ENCODE peak calls at places on chromosome 20, in nine cellular contexts. U, C, E, Q, W, X, F, D and P are unnamed samples.

GRCh38 chr20:63071541-63072181 is 64.9 kb upstream of the BHLHE23 start:
- DNase-seq in U (no peak), C (peak; percentile 82), E (peak; percentile 48), Q (no peak), W (peak; percentile 11), X (no peak), F (peak; percentile 63), D (peak; percentile 84), P (no peak)

GRCh38 chr20:34546751-34547181 is 11.8 kb upstream of the MAP1LC3A start:
- DNase-seq in U (no peak), C (no peak), E (no peak), Q (no peak), W (no peak), X (no peak), F (no peak), D (no peak), P (no peak)

GRCh38 chr20:6976096-6976495 is 208.6 kb downstream of the BMP2 start:
- DNase-seq in U (no peak), C (no peak), E (no peak), Q (no peak), W (peak; percentile 52), X (no peak), F (peak; percentile 19), D (no peak), P (no peak)

GRCh38 chr20:13024581-13024980 is 15.8 kb downstream of the SPTLC3 start:
- DNase-seq in U (no peak), C (no peak), E (no peak), Q (no peak), W (no peak), X (no peak), F (no peak), D (no peak), P (no peak)

GRCh38 chr20:40763646-40764295 is 74.7 kb upstream of the MAFB start:
- DNase-seq in U (no peak), C (no peak), E (peak; percentile 93), Q (peak; percentile 38), W (peak; percentile 54), X (no peak), F (no peak), D (no peak), P (no peak)

GRCh38 chr20:48180039-48180438 is 394.8 kb upstream of the SULF2 start:
- DNase-seq in U (no peak), C (no peak), E (no peak), Q (peak; percentile 6), W (no peak), X (no peak), F (peak; percentile 93), D (no peak), P (no peak)

GRCh38 chr20:11332376-11332775 is 585.3 kb upstream of the BTBD3 start:
- DNase-seq in U (no peak), C (no peak), E (no peak), Q (no peak), W (no peak), X (no peak), F (no peak), D (no peak), P (no peak)

GRCh38 chr20:31856516-31856915 is 11.1 kb upstream of the FOXS1 start:
- DNase-seq in U (no peak), C (no peak), E (peak; percentile 41), Q (no peak), W (no peak), X (no peak), F (no peak), D (no peak), P (no peak)

GRCh38 chr20:41011551-41012067 is 17.0 kb upstream of the TOP1 start:
- DNase-seq in U (no peak), C (no peak), E (no peak), Q (no peak), W (no peak), X (no peak), F (no peak), D (no peak), P (no peak)

GRCh38 chr20:46261456-46262253 is 46.6 kb downstream of the CDH22 start:
- DNase-seq in U (no peak), C (no peak), E (no peak), Q (no peak), W (no peak), X (no peak), F (no peak), D (no peak), P (no peak)

DNA sequence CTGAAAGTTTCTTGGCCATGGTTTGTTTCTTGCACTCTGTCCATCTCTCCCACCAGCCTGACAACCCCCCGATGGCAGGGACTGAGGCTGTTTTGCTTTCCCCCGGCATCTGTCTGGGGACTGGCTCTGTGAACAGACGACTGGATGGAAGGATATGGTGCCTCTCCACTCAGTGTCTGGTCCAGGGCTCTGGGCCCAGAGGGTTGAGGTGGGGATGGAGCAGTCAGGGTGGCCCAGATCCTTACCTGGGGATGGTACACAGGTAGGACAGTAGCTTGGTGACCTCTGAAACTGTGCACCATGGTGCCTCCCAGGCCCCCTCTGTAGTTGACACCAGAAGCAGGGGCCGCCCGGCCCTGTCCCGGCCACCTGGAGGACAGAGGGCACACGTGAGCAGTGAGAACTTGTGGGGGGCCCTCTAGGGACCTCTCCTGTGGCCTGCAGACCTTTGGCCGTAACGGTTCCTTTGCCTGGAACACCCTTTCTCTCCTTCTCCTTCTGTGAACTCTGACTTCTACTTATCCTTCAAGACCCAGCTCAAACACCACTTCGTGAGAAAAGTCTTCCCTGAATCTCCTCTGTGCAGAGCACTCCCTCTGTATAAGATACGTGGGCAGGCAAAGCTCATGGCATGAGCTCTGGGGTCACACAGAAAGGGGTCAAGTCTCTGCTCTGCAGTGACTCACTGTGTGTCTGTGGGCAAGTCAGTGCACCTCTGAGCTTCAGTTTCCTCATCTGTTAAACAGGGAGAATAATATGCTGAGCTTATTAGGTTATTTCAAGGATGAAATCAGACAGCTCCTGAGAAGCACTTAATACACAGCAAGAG is 29.4 kb downstream of the KIAA1755 start:
- DNase-seq in U (no peak), C (no peak), E (no peak), Q (no peak), W (no peak), X (no peak), F (no peak), D (no peak), P (no peak)
- H3K27ac ChIP-seq in U (no peak overlapping the region), C (no peak overlapping the region), E (no peak overlapping the region), Q (no peak overlapping the region), W (no peak overlapping the region), X (no peak overlapping the region), F (no peak overlapping the region), D (no peak overlapping the region), P (no peak overlapping the region)

DNA sequence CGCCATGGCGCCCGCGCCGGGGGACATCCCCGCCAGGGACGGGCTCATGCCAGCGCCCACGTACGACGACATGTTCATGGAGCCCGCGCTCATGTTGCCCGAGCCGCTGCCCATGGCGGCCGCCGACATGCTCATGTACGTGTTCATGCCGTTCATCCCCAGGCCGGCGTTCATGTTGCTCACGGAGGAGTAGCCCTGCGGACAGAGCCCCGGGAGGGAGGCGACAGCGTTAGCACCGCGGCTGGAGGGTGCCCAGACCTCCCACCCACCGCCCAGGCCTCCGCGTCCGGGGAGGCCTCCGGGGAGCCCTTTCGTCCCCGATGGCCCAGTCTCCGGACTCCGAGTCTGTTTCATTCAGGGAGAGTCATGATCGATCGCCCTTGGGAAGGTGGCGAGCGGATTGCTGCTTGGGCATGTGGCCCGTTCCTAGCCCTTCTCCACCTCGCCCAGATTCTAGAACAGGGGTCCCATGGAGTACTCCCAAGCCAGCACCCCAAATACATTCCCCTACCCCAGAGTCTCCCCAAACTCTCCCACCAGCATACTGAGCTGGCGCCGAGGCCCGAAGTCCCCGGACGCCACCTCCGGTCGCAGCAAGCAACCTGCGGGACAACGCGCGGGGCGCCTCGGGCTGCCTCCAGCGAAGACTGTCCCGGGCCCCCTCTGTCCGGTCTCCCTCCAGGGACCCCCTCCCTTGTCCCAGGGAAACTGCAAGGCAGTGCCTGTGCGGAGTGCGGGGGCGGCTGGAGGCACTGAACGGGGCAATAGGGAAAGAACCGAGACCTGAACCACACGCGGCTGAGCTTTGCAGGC is 1.2 kb downstream of the FOXA2 start:
- DNase-seq in U (no peak), C (no peak), E (no peak), Q (no peak), W (no peak), X (peak; percentile 31), F (peak; percentile 17), D (peak; percentile 49), P (no peak)
- H3K4me3 ChIP-seq in U (peak overlapping the region; percentile 7), C (peak overlapping the region; percentile 33), E (peak overlapping the region; percentile 36), Q (no peak overlapping the region), W (no peak overlapping the region), X (peak overlapping the region; percentile 43), F (peak overlapping the region; percentile 93), D (peak overlapping the region; percentile 49), P (peak overlapping the region; percentile 54)

GRCh38 chr20:18504479-18505060 is 3.2 kb upstream of the SEC23B start:
- DNase-seq in U (no peak), C (no peak), E (no peak), Q (peak; percentile 31), W (peak; percentile 27), X (no peak), F (no peak), D (peak; percentile 24), P (no peak)
- H3K27ac ChIP-seq in U (no peak overlapping the region), C (no peak overlapping the region), E (no peak overlapping the region), Q (no peak overlapping the region), W (no peak overlapping the region), X (no peak overlapping the region), F (no peak overlapping the region), D (no peak overlapping the region), P (no peak overlapping the region)

DNA sequence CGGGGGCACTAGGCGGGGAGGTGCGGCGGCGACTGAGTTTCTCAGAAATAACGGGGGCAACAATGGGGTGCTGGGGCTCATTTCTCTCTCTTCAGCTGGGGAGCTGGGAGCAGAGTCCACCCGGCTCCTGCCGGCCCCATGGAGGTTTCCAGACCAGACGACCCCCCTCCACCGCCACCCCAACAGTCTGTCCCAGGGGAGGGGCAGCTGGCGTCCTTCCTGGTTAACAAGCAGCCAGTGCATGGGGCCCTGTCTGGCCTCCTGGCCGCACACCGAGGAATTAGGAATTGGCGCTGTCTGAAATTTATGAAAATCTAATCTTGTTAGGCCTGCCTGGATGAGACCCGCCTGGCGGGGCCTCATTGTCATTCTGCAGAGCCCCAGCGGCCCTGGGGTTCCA is 42.4 kb downstream of the PMEPA1 start:
- DNase-seq in U (no peak), C (no peak), E (no peak), Q (no peak), W (no peak), X (no peak), F (no peak), D (no peak), P (no peak)
- H3K4me3 ChIP-seq in U (no peak overlapping the region), C (no peak overlapping the region), E (no peak overlapping the region), Q (no peak overlapping the region), W (no peak overlapping the region), X (no peak overlapping the region), F (no peak overlapping the region), D (no peak overlapping the region), P (no peak overlapping the region)